ENCODE peak calls at places on chromosomes 16 and 17, in six cellular contexts. One of them, this sample, is unnamed.

GRCh38 chr17:40251576-40251975 is 32.5 kb downstream of the WIPF2 start:
- DNase-seq in AG09309: peak
- DNase-seq in suprapubic skin: no peak
- DNase-seq in astrocyte of the spinal cord: peak
- DNase-seq in CD8-positive, alpha-beta T cell: no peak
- DNase-seq in HFFc6: peak
- DNase-seq in this sample: no peak

GRCh38 chr17:28279411-28279810 is 39.6 kb upstream of the TMEM97 start:
- DNase-seq in suprapubic skin: no peak
- DNase-seq in HFFc6: peak
- DNase-seq in astrocyte of the spinal cord: no peak
- DNase-seq in AG09309: no peak
- DNase-seq in CD8-positive, alpha-beta T cell: no peak
- DNase-seq in this sample: no peak

GRCh38 chr17:29027521-29027920 is 15.4 kb upstream of the PIPOX start:
- DNase-seq in CD8-positive, alpha-beta T cell: no peak
- DNase-seq in HFFc6: no peak
- DNase-seq in astrocyte of the spinal cord: no peak
- DNase-seq in suprapubic skin: no peak
- DNase-seq in AG09309: no peak
- DNase-seq in this sample: no peak

GRCh38 chr16:30844671-30845449 is 49.0 kb downstream of the BCL7C start:
- DNase-seq in HFFc6: peak
- DNase-seq in suprapubic skin: no peak
- DNase-seq in CD8-positive, alpha-beta T cell: peak
- DNase-seq in AG09309: peak
- DNase-seq in astrocyte of the spinal cord: peak
- DNase-seq in this sample: peak

GRCh38 chr16:16071631-16072244 is 122.3 kb downstream of the ABCC1 start:
- DNase-seq in AG09309: no peak
- DNase-seq in CD8-positive, alpha-beta T cell: no peak
- DNase-seq in suprapubic skin: no peak
- DNase-seq in HFFc6: no peak
- DNase-seq in astrocyte of the spinal cord: peak
- DNase-seq in this sample: no peak

GRCh38 chr17:75394332-75394918 is 11.1 kb downstream of the GRB2 start:
- DNase-seq in astrocyte of the spinal cord: no peak
- DNase-seq in AG09309: no peak
- DNase-seq in CD8-positive, alpha-beta T cell: no peak
- DNase-seq in HFFc6: no peak
- DNase-seq in suprapubic skin: no peak
- DNase-seq in this sample: no peak

GRCh38 chr17:82598256-82599011 is 49.8 kb downstream of the WDR45B start:
- DNase-seq in HFFc6: no peak
- DNase-seq in suprapubic skin: no peak
- DNase-seq in AG09309: no peak
- DNase-seq in CD8-positive, alpha-beta T cell: no peak
- DNase-seq in astrocyte of the spinal cord: peak
- DNase-seq in this sample: no peak

GRCh38 chr16:31327675-31328225 is 27.2 kb upstream of the ITGAX start:
- DNase-seq in suprapubic skin: no peak
- DNase-seq in CD8-positive, alpha-beta T cell: no peak
- DNase-seq in HFFc6: no peak
- DNase-seq in AG09309: no peak
- DNase-seq in astrocyte of the spinal cord: no peak
- DNase-seq in this sample: no peak

GRCh38 chr16:30397776-30398659 is 2.8 kb downstream of the ZNF48 start:
- DNase-seq in HFFc6: no peak
- DNase-seq in CD8-positive, alpha-beta T cell: no peak
- DNase-seq in suprapubic skin: no peak
- DNase-seq in AG09309: no peak
- DNase-seq in astrocyte of the spinal cord: no peak
- DNase-seq in this sample: no peak

GRCh38 chr16:55686671-55687070 is 30.9 kb downstream of the SLC6A2 start:
- DNase-seq in AG09309: no peak
- DNase-seq in HFFc6: no peak
- DNase-seq in suprapubic skin: no peak
- DNase-seq in astrocyte of the spinal cord: no peak
- DNase-seq in CD8-positive, alpha-beta T cell: no peak
- DNase-seq in this sample: no peak

GRCh38 chr17:61536417-61536955 is 54.5 kb downstream of the NACA2 start:
- DNase-seq in CD8-positive, alpha-beta T cell: no peak
- DNase-seq in suprapubic skin: no peak
- DNase-seq in AG09309: no peak
- DNase-seq in HFFc6: no peak
- DNase-seq in astrocyte of the spinal cord: no peak
- DNase-seq in this sample: no peak

GRCh38 chr17:35895602-35896001 is 15.4 kb upstream of the CCL5 start:
- DNase-seq in CD8-positive, alpha-beta T cell: no peak
- DNase-seq in HFFc6: peak
- DNase-seq in astrocyte of the spinal cord: no peak
- DNase-seq in suprapubic skin: no peak
- DNase-seq in AG09309: peak
- DNase-seq in this sample: no peak

GRCh38 chr16:57810197-57811024 is 8.1 kb upstream of the KIFC3 start:
- DNase-seq in astrocyte of the spinal cord: peak
- DNase-seq in HFFc6: peak
- DNase-seq in suprapubic skin: peak
- DNase-seq in CD8-positive, alpha-beta T cell: peak
- DNase-seq in AG09309: no peak
- DNase-seq in this sample: peak

GRCh38 chr17:63647936-63648335 is 25.7 kb downstream of the MAP3K3 start:
- DNase-seq in CD8-positive, alpha-beta T cell: no peak
- DNase-seq in suprapubic skin: no peak
- DNase-seq in AG09309: no peak
- DNase-seq in astrocyte of the spinal cord: peak
- DNase-seq in HFFc6: no peak
- DNase-seq in this sample: no peak

GRCh38 chr17:79385962-79386563 is 224.8 kb downstream of the RBFOX3 start:
- DNase-seq in HFFc6: no peak
- DNase-seq in astrocyte of the spinal cord: no peak
- DNase-seq in suprapubic skin: no peak
- DNase-seq in AG09309: no peak
- DNase-seq in CD8-positive, alpha-beta T cell: no peak
- DNase-seq in this sample: no peak

GRCh38 chr17:79391376-79391775 is 219.5 kb downstream of the RBFOX3 start:
- DNase-seq in AG09309: no peak
- DNase-seq in HFFc6: no peak
- DNase-seq in suprapubic skin: no peak
- DNase-seq in CD8-positive, alpha-beta T cell: no peak
- DNase-seq in astrocyte of the spinal cord: no peak
- DNase-seq in this sample: no peak

GRCh38 chr17:79387783-79388182 is 223.1 kb downstream of the RBFOX3 start:
- DNase-seq in AG09309: no peak
- DNase-seq in astrocyte of the spinal cord: no peak
- DNase-seq in CD8-positive, alpha-beta T cell: no peak
- DNase-seq in suprapubic skin: no peak
- DNase-seq in HFFc6: no peak
- DNase-seq in this sample: no peak

GRCh38 chr17:79389896-79390295 is 221.0 kb downstream of the RBFOX3 start:
- DNase-seq in AG09309: no peak
- DNase-seq in suprapubic skin: no peak
- DNase-seq in HFFc6: no peak
- DNase-seq in astrocyte of the spinal cord: no peak
- DNase-seq in CD8-positive, alpha-beta T cell: no peak
- DNase-seq in this sample: no peak

DNA sequence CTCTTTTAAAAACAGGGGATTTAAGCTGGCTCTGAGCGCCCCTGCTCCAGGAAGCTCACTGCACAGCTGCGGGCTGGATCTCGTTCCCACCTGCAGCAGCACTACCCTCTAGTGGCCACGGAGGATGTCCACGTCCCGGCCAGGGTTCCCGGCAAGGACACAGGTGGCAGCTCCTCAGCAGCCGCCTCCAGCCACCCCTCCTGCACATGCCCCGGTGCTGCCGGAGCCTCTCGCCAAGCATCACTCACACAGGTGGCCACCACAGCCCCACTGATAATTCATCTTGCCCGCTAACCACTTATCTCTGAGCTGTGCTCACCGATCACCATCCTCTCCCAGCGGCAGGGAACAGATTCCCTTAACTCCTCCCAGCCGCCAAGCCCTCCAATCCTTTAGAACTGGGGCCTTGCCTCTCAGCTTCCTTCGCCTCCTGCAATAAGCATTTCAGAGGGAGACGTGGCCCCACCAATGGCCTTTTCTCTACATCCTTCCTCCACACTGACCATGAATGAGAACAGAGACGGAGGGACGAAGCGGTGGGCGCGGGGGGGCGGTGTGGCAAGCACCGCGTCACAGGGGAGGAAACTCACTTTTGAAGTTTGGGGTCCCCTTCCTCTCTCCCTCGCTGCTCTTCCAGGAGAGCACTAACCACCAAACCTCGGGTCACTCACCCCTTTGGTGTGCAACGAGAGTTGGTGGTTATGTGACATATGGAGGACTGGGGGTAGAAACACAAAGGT is 222.1 kb downstream of the RBFOX3 start:
- DNase-seq in HFFc6: peak
- DNase-seq in CD8-positive, alpha-beta T cell: no peak
- DNase-seq in astrocyte of the spinal cord: peak
- DNase-seq in AG09309: no peak
- DNase-seq in suprapubic skin: no peak
- DNase-seq in this sample: no peak
- TF ChIP-seq CTCF in HFFc6: peak
- TF ChIP-seq CTCF in CD8-positive, alpha-beta T cell: no peak
- TF ChIP-seq CTCF in astrocyte of the spinal cord: peak
- TF ChIP-seq CTCF in AG09309: peak
- TF ChIP-seq CTCF in suprapubic skin: no peak
- TF ChIP-seq CTCF in this sample: peak

DNA sequence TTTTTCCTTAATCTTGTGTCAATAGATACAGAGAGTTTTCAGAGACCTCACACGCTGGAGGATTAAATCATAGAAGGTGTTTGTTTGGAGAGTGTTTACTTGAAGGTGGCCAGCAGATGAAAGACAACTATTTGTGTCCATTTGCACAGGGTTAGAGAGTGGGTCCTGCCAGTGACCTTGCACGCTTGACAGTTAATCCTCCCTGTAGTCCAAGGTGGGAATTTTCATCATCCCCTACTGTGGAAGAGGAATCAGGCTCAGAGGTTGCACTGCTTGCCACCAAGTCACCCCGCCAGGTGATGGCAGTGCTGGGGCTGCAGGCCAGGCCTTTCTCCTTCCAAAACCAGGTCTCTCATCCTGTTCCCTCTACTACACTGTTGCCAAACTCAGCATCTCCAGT is 12.3 kb downstream of the CDH1 start:
- DNase-seq in suprapubic skin: no peak
- DNase-seq in astrocyte of the spinal cord: no peak
- DNase-seq in CD8-positive, alpha-beta T cell: no peak
- DNase-seq in HFFc6: no peak
- DNase-seq in AG09309: no peak
- DNase-seq in this sample: no peak
- TF ChIP-seq CTCF in suprapubic skin: no peak
- TF ChIP-seq CTCF in astrocyte of the spinal cord: no peak
- TF ChIP-seq CTCF in CD8-positive, alpha-beta T cell: no peak
- TF ChIP-seq CTCF in HFFc6: no peak
- TF ChIP-seq CTCF in AG09309: no peak
- TF ChIP-seq CTCF in this sample: no peak

DNA sequence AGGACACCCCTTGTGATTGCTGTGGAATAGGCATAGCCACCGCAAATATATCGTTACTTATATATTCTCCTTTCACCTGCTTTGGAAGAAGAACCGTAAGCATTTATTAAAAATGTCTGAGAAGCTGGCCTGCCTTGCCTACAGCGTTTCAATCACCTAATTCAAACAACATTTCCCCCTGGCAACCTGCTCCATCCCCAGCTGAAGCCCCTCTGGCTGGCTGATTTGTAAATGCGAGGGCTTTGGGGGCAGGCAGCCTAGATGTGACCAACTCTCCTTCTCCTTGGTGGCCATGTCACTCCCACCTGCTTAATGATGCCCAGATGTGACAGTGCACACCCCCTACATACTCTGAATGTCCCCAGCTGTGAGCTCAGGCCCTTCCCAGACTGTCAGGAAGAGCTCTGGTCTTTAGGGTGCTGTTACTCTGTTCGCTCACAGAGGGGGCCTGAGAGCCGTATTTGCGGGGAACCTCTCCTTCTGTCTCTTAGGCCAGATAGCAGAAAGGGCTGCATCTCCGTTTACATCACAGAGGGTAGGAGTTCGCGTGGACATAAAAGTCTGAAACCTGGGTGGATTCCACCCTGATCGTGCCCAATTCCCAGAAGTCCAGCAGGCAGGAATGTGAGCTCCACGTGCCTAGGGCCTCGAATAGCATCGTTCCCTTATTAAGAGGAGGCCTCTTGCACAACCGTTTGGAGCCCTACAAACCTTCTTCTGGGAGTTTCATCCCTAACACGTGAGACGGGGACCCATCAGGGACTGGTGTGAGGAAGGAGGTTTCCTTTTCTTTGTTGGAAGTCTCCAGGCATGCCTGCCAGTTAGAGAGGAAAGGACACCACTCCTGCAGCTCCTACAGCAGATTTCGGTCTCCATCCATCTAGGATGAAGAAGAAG is 2.4 kb upstream of the SDK2 start:
- DNase-seq in suprapubic skin: no peak
- DNase-seq in astrocyte of the spinal cord: no peak
- DNase-seq in CD8-positive, alpha-beta T cell: peak
- DNase-seq in AG09309: no peak
- DNase-seq in HFFc6: no peak
- DNase-seq in this sample: no peak
- TF ChIP-seq CTCF in suprapubic skin: no peak
- TF ChIP-seq CTCF in astrocyte of the spinal cord: no peak
- TF ChIP-seq CTCF in CD8-positive, alpha-beta T cell: peak
- TF ChIP-seq CTCF in AG09309: no peak
- TF ChIP-seq CTCF in HFFc6: no peak
- TF ChIP-seq CTCF in this sample: no peak

GRCh38 chr16:9480503-9480902 is 389.1 kb downstream of the HAPSTR1 start:
- DNase-seq in CD8-positive, alpha-beta T cell: no peak
- DNase-seq in AG09309: no peak
- DNase-seq in suprapubic skin: no peak
- DNase-seq in astrocyte of the spinal cord: no peak
- DNase-seq in HFFc6: no peak
- DNase-seq in this sample: no peak

GRCh38 chr16:9476744-9477143 is 385.3 kb downstream of the HAPSTR1 start:
- DNase-seq in AG09309: no peak
- DNase-seq in HFFc6: no peak
- DNase-seq in astrocyte of the spinal cord: no peak
- DNase-seq in CD8-positive, alpha-beta T cell: no peak
- DNase-seq in suprapubic skin: no peak
- DNase-seq in this sample: no peak

GRCh38 chr16:9484436-9484835 is 393.0 kb downstream of the HAPSTR1 start:
- DNase-seq in CD8-positive, alpha-beta T cell: no peak
- DNase-seq in HFFc6: no peak
- DNase-seq in suprapubic skin: no peak
- DNase-seq in AG09309: no peak
- DNase-seq in astrocyte of the spinal cord: no peak
- DNase-seq in this sample: no peak

GRCh38 chr16:9481749-9482148 is 390.3 kb downstream of the HAPSTR1 start:
- DNase-seq in HFFc6: no peak
- DNase-seq in CD8-positive, alpha-beta T cell: no peak
- DNase-seq in suprapubic skin: no peak
- DNase-seq in AG09309: no peak
- DNase-seq in astrocyte of the spinal cord: no peak
- DNase-seq in this sample: no peak

DNA sequence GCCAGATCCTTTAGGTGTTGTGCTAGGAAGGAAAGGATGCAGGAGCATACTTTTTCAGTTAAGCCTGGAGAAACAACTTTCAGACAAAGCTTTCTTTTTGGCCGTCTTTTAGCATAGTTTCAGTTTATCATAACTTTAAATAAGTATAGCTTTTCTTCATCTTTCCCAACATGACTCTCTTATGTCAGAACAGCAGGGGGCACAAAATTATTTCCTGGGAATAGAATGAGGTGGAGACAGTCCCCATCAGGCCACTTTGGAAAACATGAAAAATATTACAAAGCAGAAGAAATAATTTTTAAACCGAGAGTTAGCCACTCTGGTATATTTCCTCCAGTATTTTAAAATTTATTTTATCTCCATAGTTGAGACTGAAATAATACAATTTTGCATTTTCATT is 387.6 kb downstream of the HAPSTR1 start:
- DNase-seq in CD8-positive, alpha-beta T cell: no peak
- DNase-seq in HFFc6: no peak
- DNase-seq in AG09309: no peak
- DNase-seq in astrocyte of the spinal cord: no peak
- DNase-seq in suprapubic skin: no peak
- DNase-seq in this sample: no peak
- TF ChIP-seq CTCF in CD8-positive, alpha-beta T cell: no peak
- TF ChIP-seq CTCF in HFFc6: no peak
- TF ChIP-seq CTCF in AG09309: no peak
- TF ChIP-seq CTCF in astrocyte of the spinal cord: no peak
- TF ChIP-seq CTCF in suprapubic skin: no peak
- TF ChIP-seq CTCF in this sample: no peak

This sample was measured in CD14-positive monocyte.